ENCODE peak calls at places on chromosomes 2 and 18, in six cellular contexts. One of them, this sample, is unnamed.

GRCh38 chr2:33018271-33018670 is 71.5 kb downstream of the LTBP1 start:
- DNase-seq in kidney epithelial cell: no peak
- DNase-seq in adrenal gland: no peak
- DNase-seq in heart left ventricle: no peak
- DNase-seq in tibial artery: no peak
- DNase-seq in fibroblast of the aortic adventitia: no peak
- DNase-seq in this sample: no peak

GRCh38 chr18:61148322-61148721 is 184.9 kb upstream of the CDH20 start:
- DNase-seq in kidney epithelial cell: no peak
- DNase-seq in fibroblast of the aortic adventitia: no peak
- DNase-seq in tibial artery: no peak
- DNase-seq in adrenal gland: no peak
- DNase-seq in heart left ventricle: no peak
- DNase-seq in this sample: no peak

GRCh38 chr2:1681323-1682310 is 62.7 kb downstream of the PXDN start:
- DNase-seq in fibroblast of the aortic adventitia: no peak
- DNase-seq in tibial artery: no peak
- DNase-seq in kidney epithelial cell: no peak
- DNase-seq in heart left ventricle: no peak
- DNase-seq in adrenal gland: no peak
- DNase-seq in this sample: no peak

GRCh38 chr2:23480991-23481797 is 96.2 kb downstream of the KLHL29 start:
- DNase-seq in tibial artery: no peak
- DNase-seq in heart left ventricle: no peak
- DNase-seq in fibroblast of the aortic adventitia: peak; percentile 85
- DNase-seq in kidney epithelial cell: peak; percentile 83
- DNase-seq in adrenal gland: no peak
- DNase-seq in this sample: no peak

GRCh38 chr2:134201559-134201958 is 52.3 kb upstream of the MGAT5 start:
- DNase-seq in adrenal gland: peak; percentile 71
- DNase-seq in kidney epithelial cell: no peak
- DNase-seq in tibial artery: no peak
- DNase-seq in heart left ventricle: no peak
- DNase-seq in fibroblast of the aortic adventitia: no peak
- DNase-seq in this sample: no peak

GRCh38 chr18:50045126-50045525 is 149.8 kb downstream of the MYO5B start:
- DNase-seq in adrenal gland: no peak
- DNase-seq in fibroblast of the aortic adventitia: no peak
- DNase-seq in tibial artery: no peak
- DNase-seq in kidney epithelial cell: no peak
- DNase-seq in heart left ventricle: no peak
- DNase-seq in this sample: no peak

GRCh38 chr2:106267997-106268396 is 73.9 kb upstream of the UXS1 start:
- DNase-seq in fibroblast of the aortic adventitia: no peak
- DNase-seq in tibial artery: no peak
- DNase-seq in heart left ventricle: no peak
- DNase-seq in adrenal gland: no peak
- DNase-seq in kidney epithelial cell: no peak
- DNase-seq in this sample: no peak

GRCh38 chr2:19648583-19648982 is 253.2 kb downstream of the TTC32 start:
- DNase-seq in adrenal gland: peak; percentile 38
- DNase-seq in heart left ventricle: no peak
- DNase-seq in fibroblast of the aortic adventitia: peak; percentile 88
- DNase-seq in tibial artery: peak; percentile 72
- DNase-seq in kidney epithelial cell: no peak
- DNase-seq in this sample: no peak

GRCh38 chr2:171702781-171703556 is 15.7 kb downstream of the DYNC1I2 start:
- DNase-seq in tibial artery: no peak
- DNase-seq in fibroblast of the aortic adventitia: peak; percentile 38
- DNase-seq in adrenal gland: peak; percentile 30
- DNase-seq in kidney epithelial cell: no peak
- DNase-seq in heart left ventricle: no peak
- DNase-seq in this sample: no peak

GRCh38 chr2:9405636-9406035 is 17.7 kb downstream of the ITGB1BP1 start:
- DNase-seq in kidney epithelial cell: no peak
- DNase-seq in adrenal gland: no peak
- DNase-seq in tibial artery: no peak
- DNase-seq in heart left ventricle: no peak
- DNase-seq in fibroblast of the aortic adventitia: peak; percentile 49
- DNase-seq in this sample: no peak

DNA sequence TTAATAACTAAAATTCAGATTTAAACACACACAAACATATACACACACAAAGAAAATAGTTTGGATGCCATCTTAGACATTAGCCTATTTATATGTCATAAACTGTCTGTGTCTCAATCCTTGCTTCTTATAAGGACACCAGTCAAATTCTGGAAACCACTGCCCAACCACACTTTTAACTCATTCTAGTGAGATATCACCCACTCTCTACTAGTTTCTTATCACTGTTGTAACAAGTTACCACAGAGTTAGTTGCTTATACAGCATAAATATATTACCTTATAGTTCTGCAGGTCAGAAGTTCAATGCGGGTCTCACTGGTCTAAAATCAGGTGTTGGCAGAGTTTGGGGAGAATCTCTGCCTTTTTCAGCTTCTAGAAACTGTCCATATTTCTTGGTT is 239.1 kb downstream of the MTX2 start:
- DNase-seq in heart left ventricle: no peak
- DNase-seq in tibial artery: no peak
- DNase-seq in adrenal gland: no peak
- DNase-seq in fibroblast of the aortic adventitia: no peak
- DNase-seq in kidney epithelial cell: no peak
- DNase-seq in this sample: no peak
- TF ChIP-seq CTCF in heart left ventricle: no peak
- TF ChIP-seq CTCF in tibial artery: no peak
- TF ChIP-seq CTCF in adrenal gland: no peak
- TF ChIP-seq CTCF in fibroblast of the aortic adventitia: no peak
- TF ChIP-seq CTCF in kidney epithelial cell: no peak
- TF ChIP-seq CTCF in this sample: no peak

DNA sequence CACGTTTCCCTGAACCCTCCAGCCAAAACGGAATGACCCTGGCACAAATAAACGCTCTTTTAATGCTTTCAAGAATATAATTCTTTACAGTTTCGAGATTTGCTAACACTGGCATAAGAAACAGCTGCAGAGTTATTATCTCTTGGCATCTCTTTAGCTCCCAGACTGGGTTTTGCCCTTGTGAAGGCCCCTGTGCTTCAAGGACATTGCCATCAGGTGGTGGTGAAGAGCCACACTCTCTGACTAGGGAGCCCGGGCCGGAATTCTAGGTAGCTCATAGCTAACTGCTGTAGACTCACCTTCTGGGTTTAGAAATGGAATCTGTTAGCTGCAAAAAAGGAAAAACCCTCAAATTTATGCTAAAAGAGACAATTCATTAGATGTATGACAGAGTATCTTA is 13.3 kb upstream of the GALNT14 start:
- DNase-seq in kidney epithelial cell: no peak
- DNase-seq in adrenal gland: no peak
- DNase-seq in fibroblast of the aortic adventitia: no peak
- DNase-seq in heart left ventricle: no peak
- DNase-seq in tibial artery: no peak
- DNase-seq in this sample: no peak
- TF ChIP-seq CTCF in kidney epithelial cell: no peak
- TF ChIP-seq CTCF in adrenal gland: no peak
- TF ChIP-seq CTCF in fibroblast of the aortic adventitia: peak; percentile 3
- TF ChIP-seq CTCF in heart left ventricle: no peak
- TF ChIP-seq CTCF in tibial artery: no peak
- TF ChIP-seq CTCF in this sample: peak; percentile 20

DNA sequence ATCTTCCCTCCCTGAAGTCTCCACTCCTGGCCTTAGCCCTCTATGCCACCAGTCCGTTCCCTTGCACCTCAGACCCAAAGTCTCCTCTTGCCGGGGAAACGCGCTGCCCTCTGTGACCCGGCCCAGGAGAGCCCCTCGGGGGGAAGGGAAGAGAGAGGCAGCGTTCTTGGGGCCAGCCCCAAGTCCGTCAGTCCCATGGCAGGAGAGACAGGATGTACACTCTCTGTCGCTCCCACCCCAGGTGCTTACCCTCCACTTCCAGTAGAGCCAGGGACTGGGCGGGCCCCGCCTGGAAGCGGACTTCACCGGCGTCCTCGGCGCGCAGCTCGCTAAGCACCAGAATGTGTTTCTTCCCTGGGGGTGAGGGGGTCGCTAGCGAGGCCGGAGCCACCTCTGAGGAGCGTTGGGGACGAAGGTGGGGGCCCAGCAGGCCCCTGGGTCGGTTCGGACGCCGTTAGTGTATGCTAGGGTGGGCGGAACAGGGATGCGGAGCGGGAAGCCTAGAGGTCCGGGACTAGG is 8.1 kb downstream of the TMEM198 start:
- DNase-seq in heart left ventricle: no peak
- DNase-seq in tibial artery: no peak
- DNase-seq in adrenal gland: no peak
- DNase-seq in kidney epithelial cell: no peak
- DNase-seq in fibroblast of the aortic adventitia: no peak
- DNase-seq in this sample: no peak
- TF ChIP-seq CTCF in heart left ventricle: no peak
- TF ChIP-seq CTCF in tibial artery: no peak
- TF ChIP-seq CTCF in adrenal gland: no peak
- TF ChIP-seq CTCF in kidney epithelial cell: no peak
- TF ChIP-seq CTCF in fibroblast of the aortic adventitia: no peak
- TF ChIP-seq CTCF in this sample: no peak

GRCh38 chr18:58144106-58144505 is 100.1 kb downstream of the NEDD4L start:
- DNase-seq in adrenal gland: no peak
- DNase-seq in kidney epithelial cell: no peak
- DNase-seq in heart left ventricle: no peak
- DNase-seq in tibial artery: no peak
- DNase-seq in fibroblast of the aortic adventitia: no peak
- DNase-seq in this sample: no peak

GRCh38 chr18:58143391-58143790 is 99.4 kb downstream of the NEDD4L start:
- DNase-seq in kidney epithelial cell: no peak
- DNase-seq in fibroblast of the aortic adventitia: peak; percentile 30
- DNase-seq in adrenal gland: no peak
- DNase-seq in tibial artery: no peak
- DNase-seq in heart left ventricle: no peak
- DNase-seq in this sample: no peak

GRCh38 chr18:58139627-58140026 is 95.6 kb downstream of the NEDD4L start:
- DNase-seq in fibroblast of the aortic adventitia: no peak
- DNase-seq in kidney epithelial cell: no peak
- DNase-seq in heart left ventricle: no peak
- DNase-seq in tibial artery: no peak
- DNase-seq in adrenal gland: no peak
- DNase-seq in this sample: no peak

GRCh38 chr18:58136865-58137264 is 92.8 kb downstream of the NEDD4L start:
- DNase-seq in adrenal gland: no peak
- DNase-seq in fibroblast of the aortic adventitia: peak; percentile 27
- DNase-seq in kidney epithelial cell: no peak
- DNase-seq in tibial artery: no peak
- DNase-seq in heart left ventricle: no peak
- DNase-seq in this sample: no peak

DNA sequence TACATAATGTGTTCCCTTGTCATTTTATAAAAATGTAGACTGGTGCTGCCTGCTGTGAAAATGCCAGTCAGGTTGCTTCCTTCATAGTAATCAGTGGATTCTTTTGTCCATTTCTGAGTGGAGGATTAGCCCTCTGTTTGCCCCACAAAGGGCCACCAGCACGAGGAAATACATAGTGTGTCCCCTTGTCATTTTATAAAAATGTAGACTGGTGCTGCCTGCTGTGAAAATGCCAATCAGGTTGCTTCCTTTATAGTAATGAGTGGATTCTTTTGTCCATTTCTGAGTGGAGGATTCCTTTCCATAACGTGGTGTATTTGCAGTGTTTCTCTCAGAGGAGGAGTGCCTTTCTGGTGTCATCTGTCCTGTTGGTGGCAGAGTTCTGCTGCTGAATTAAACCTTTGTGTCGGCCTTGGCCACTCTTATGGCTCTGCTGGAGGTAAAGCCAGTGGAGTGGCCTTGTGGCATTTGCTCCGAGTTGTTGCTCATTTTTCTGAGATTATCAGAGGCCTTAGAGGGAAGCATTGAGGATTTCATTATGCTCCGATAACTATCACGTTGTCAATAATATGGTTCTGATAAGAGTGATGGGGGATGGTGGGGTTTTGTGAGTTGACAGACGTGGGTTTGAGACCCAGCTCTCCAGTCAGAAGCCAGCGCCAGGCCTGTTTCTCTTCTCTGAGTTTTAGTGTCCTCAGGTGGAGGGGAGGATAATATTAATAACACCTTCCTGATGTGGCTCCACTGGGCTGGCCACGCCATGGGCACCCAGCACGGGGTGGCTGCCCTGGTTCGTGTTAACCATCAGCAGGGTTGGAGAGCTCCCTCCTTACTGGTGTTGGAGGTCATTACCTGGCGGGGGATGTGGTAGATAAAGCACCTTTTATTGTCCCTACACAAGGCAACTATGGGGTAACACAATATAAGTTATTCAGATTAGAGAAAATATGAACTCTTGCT is 96.6 kb downstream of the NEDD4L start:
- DNase-seq in adrenal gland: peak; percentile 69
- DNase-seq in fibroblast of the aortic adventitia: no peak
- DNase-seq in heart left ventricle: no peak
- DNase-seq in tibial artery: no peak
- DNase-seq in kidney epithelial cell: no peak
- DNase-seq in this sample: no peak
- TF ChIP-seq CTCF in adrenal gland: peak; percentile 31
- TF ChIP-seq CTCF in fibroblast of the aortic adventitia: no peak
- TF ChIP-seq CTCF in heart left ventricle: no peak
- TF ChIP-seq CTCF in tibial artery: no peak
- TF ChIP-seq CTCF in kidney epithelial cell: no peak
- TF ChIP-seq CTCF in this sample: no peak

GRCh38 chr18:80037300-80037699 is 3.1 kb downstream of the RBFA start:
- DNase-seq in fibroblast of the aortic adventitia: no peak
- DNase-seq in adrenal gland: no peak
- DNase-seq in kidney epithelial cell: no peak
- DNase-seq in tibial artery: no peak
- DNase-seq in heart left ventricle: no peak
- DNase-seq in this sample: no peak

GRCh38 chr18:80033181-80034067 is 810 bp upstream of the RBFA start:
- DNase-seq in heart left ventricle: no peak
- DNase-seq in adrenal gland: no peak
- DNase-seq in fibroblast of the aortic adventitia: no peak
- DNase-seq in kidney epithelial cell: no peak
- DNase-seq in tibial artery: peak; percentile 45
- DNase-seq in this sample: no peak

GRCh38 chr18:80035997-80036396 is 1.8 kb downstream of the RBFA start:
- DNase-seq in tibial artery: no peak
- DNase-seq in fibroblast of the aortic adventitia: no peak
- DNase-seq in kidney epithelial cell: no peak
- DNase-seq in adrenal gland: no peak
- DNase-seq in heart left ventricle: no peak
- DNase-seq in this sample: no peak

GRCh38 chr18:80034068-80034851 is at the start of gene RBFA:
- DNase-seq in heart left ventricle: peak; percentile 100
- DNase-seq in kidney epithelial cell: peak; percentile 76
- DNase-seq in fibroblast of the aortic adventitia: peak; percentile 97
- DNase-seq in tibial artery: peak; percentile 98
- DNase-seq in adrenal gland: peak; percentile 100
- DNase-seq in this sample: peak; percentile 99

GRCh38 chr18:80034852-80035406 is 695 bp downstream of the RBFA start:
- DNase-seq in heart left ventricle: no peak
- DNase-seq in tibial artery: no peak
- DNase-seq in fibroblast of the aortic adventitia: peak; percentile 16
- DNase-seq in kidney epithelial cell: no peak
- DNase-seq in adrenal gland: no peak
- DNase-seq in this sample: no peak
- TF ChIP-seq CTCF in heart left ventricle: no peak
- TF ChIP-seq CTCF in tibial artery: no peak
- TF ChIP-seq CTCF in fibroblast of the aortic adventitia: no peak
- TF ChIP-seq CTCF in kidney epithelial cell: no peak
- TF ChIP-seq CTCF in adrenal gland: no peak
- TF ChIP-seq CTCF in this sample: no peak

GRCh38 chr2:235212501-235212900 is 260.7 kb downstream of the SH3BP4 start:
- DNase-seq in heart left ventricle: no peak
- DNase-seq in kidney epithelial cell: no peak
- DNase-seq in tibial artery: no peak
- DNase-seq in fibroblast of the aortic adventitia: no peak
- DNase-seq in adrenal gland: no peak
- DNase-seq in this sample: no peak
- TF ChIP-seq CTCF in heart left ventricle: no peak
- TF ChIP-seq CTCF in kidney epithelial cell: no peak
- TF ChIP-seq CTCF in tibial artery: no peak
- TF ChIP-seq CTCF in fibroblast of the aortic adventitia: no peak
- TF ChIP-seq CTCF in adrenal gland: no peak
- TF ChIP-seq CTCF in this sample: no peak

This sample was measured in progenitor cell of endocrine pancreas.